ENCODE peak calls at places on chromosomes 1 and 21, in four cellular contexts. X is NCI-H510A, M is HS-5, G is iPS DF 19.7. A is an unnamed sample.

GRCh38 chr1:199862047-199862446 is 165.5 kb upstream of the NR5A2 start:
- DNase-seq in G (no peak), M (no peak), X (no peak), A (no peak)

GRCh38 chr1:205537386-205538018 is 33.0 kb downstream of the CDK18 start:
- DNase-seq in M (no peak), G (no peak), X (no peak), A (no peak)

GRCh38 chr1:209827384-209828261 is at the start of gene UTP25:
- DNase-seq in M (peak), X (peak), G (peak), A (peak)

GRCh38 chr1:53586765-53587164 is 127.6 kb downstream of the DMRTB1 start:
- DNase-seq in M (no peak), X (no peak), G (no peak), A (no peak)

GRCh38 chr1:211900411-211900810 is 69.8 kb upstream of the LPGAT1 start:
- DNase-seq in M (no peak), G (no peak), X (no peak), A (no peak)

GRCh38 chr1:110874303-110875215 is 1.6 kb downstream of the CD53 start:
- DNase-seq in X (no peak), G (no peak), M (no peak), A (peak)

GRCh38 chr1:228935855-228936727 is 200.8 kb downstream of the RHOU start:
- DNase-seq in M (no peak), G (no peak), X (no peak), A (peak)

GRCh38 chr1:92792340-92792782 is 7.5 kb upstream of the EVI5 start:
- DNase-seq in M (no peak), X (peak), G (no peak), A (no peak)

GRCh38 chr1:112975336-112975735 is 19.3 kb upstream of the SLC16A1 start:
- DNase-seq in M (no peak), G (no peak), X (no peak), A (no peak)

GRCh38 chr1:214898154-214898553 is 184.4 kb upstream of the KCNK2 start:
- DNase-seq in G (no peak), M (no peak), X (no peak), A (no peak)

GRCh38 chr1:206691604-206692003 is 6.9 kb downstream of the MAPKAPK2 start:
- DNase-seq in X (no peak), G (no peak), M (no peak), A (no peak)

GRCh38 chr1:9665193-9665592 is 13.7 kb downstream of the PIK3CD start:
- DNase-seq in G (no peak), M (no peak), X (no peak), A (no peak)

GRCh38 chr1:200438911-200439310 is 29.1 kb upstream of the ZNF281 start:
- DNase-seq in X (no peak), M (peak), G (no peak), A (no peak)

GRCh38 chr1:25486602-25487001 is 55.9 kb downstream of the MACO1 start:
- DNase-seq in X (peak), M (no peak), G (no peak), A (no peak)

GRCh38 chr1:54984126-54984842 is 3.9 kb downstream of the TMEM61 start:
- DNase-seq in M (no peak), X (no peak), G (no peak), A (no peak)

GRCh38 chr1:198528376-198528775 is 12.1 kb downstream of the ATP6V1G3 start:
- DNase-seq in G (no peak), M (peak), X (no peak), A (no peak)

GRCh38 chr1:152109231-152109997 is 5.8 kb downstream of the TCHH start:
- DNase-seq in X (no peak), G (no peak), M (no peak), A (no peak)

GRCh38 chr21:31733521-31734149 is 1.7 kb upstream of the SCAF4 start:
- DNase-seq in G (no peak), X (no peak), M (no peak), A (no peak)

GRCh38 chr1:170355267-170355801 is 176.6 kb upstream of the GORAB start:
- DNase-seq in M (no peak), X (no peak), G (no peak), A (no peak)

GRCh38 chr1:183995322-183996035 is 42.0 kb downstream of the COLGALT2 start:
- DNase-seq in M (no peak), G (no peak), X (no peak), A (no peak)

GRCh38 chr1:244450597-244451538 is 841 bp downstream of the ADSS2 start:
- DNase-seq in M (peak), X (no peak), G (no peak), A (peak)

GRCh38 chr1:61504840-61505239 is 220.1 kb downstream of the TM2D1 start:
- DNase-seq in M (no peak), G (no peak), X (no peak), A (no peak)

GRCh38 chr1:117128323-117129079 is 7.0 kb upstream of the TRIM45 start:
- DNase-seq in G (no peak), M (no peak), X (no peak), A (peak)

GRCh38 chr1:218852541-218852940 is 321.1 kb upstream of the LYPLAL1 start:
- DNase-seq in M (no peak), X (no peak), G (no peak), A (no peak)

GRCh38 chr1:164786980-164787833 is 228.2 kb downstream of the PBX1 start:
- DNase-seq in M (no peak), G (peak), X (peak), A (peak)

GRCh38 chr1:47409311-47410085 is 6.6 kb upstream of the FOXE3 start:
- DNase-seq in G (no peak), X (no peak), M (no peak), A (no peak)